ENCODE peak calls at places on chromosomes 6 and 20, in five cellular contexts. R is mesothelial cell of epicardium, H is heart right ventricle, O is breast epithelium, W is WTC11. M is an unnamed sample.
A peak's percentile ranks its signal among the peaks of the same experiment; 100 is the strongest.

GRCh38 chr6:871503-871902 is 178.6 kb upstream of the EXOC2 start:
- DNase-seq in O (no peak), H (no peak), R (no peak), W (no peak), M (no peak)

GRCh38 chr6:166313255-166314070 is 5.3 kb upstream of the PRR18 start:
- DNase-seq in W (peak; percentile 67), R (no peak), O (no peak), H (no peak), M (no peak)

GRCh38 chr6:75096986-75097385 is 108.9 kb downstream of the COL12A1 start:
- DNase-seq in R (no peak), H (no peak), O (no peak), W (no peak), M (no peak)

GRCh38 chr6:151054304-151054703 is 185.5 kb upstream of the AKAP12 start:
- DNase-seq in W (no peak), R (no peak), O (no peak), H (peak; percentile 34), M (peak; percentile 82)

GRCh38 chr6:143232849-143233248 is 172.2 kb downstream of the AIG1 start:
- DNase-seq in H (peak; percentile 27), R (no peak), O (no peak), W (peak; percentile 74), M (no peak)

GRCh38 chr6:101236709-101237108 is 156.8 kb upstream of the GRIK2 start:
- DNase-seq in W (no peak), R (no peak), H (no peak), O (no peak), M (no peak)

GRCh38 chr6:22827760-22828159 is 258.4 kb downstream of the HDGFL1 start:
- DNase-seq in W (no peak), O (no peak), R (no peak), H (no peak), M (no peak)

GRCh38 chr20:3532089-3532615 is 61.3 kb downstream of the ATRN start:
- DNase-seq in H (no peak), R (no peak), W (no peak), O (no peak), M (no peak)

GRCh38 chr6:12336121-12336971 is 46.2 kb downstream of the EDN1 start:
- DNase-seq in R (no peak), W (no peak), O (no peak), H (no peak), M (no peak)

GRCh38 chr6:148203281-148203925 is 139.2 kb upstream of the SASH1 start:
- DNase-seq in O (no peak), R (no peak), W (no peak), H (no peak), M (no peak)

GRCh38 chr6:14876778-14877613 is 368.9 kb upstream of the JARID2 start:
- DNase-seq in H (no peak), R (no peak), W (no peak), O (no peak), M (no peak)

GRCh38 chr20:10131612-10132345 is 86.9 kb upstream of the SNAP25 start:
- DNase-seq in W (peak; percentile 24), H (peak; percentile 71), O (peak; percentile 22), R (peak; percentile 75), M (peak; percentile 64)

GRCh38 chr6:121849477-121849876 is 414.0 kb downstream of the GJA1 start:
- DNase-seq in R (peak; percentile 42), O (peak; percentile 27), H (no peak), W (peak; percentile 85), M (peak; percentile 72)

GRCh38 chr20:49030954-49031619 is 15.0 kb upstream of the CSE1L start:
- DNase-seq in H (no peak), W (no peak), R (no peak), O (no peak), M (no peak)

GRCh38 chr6:160750276-160750689 is 48.2 kb downstream of the PLG start:
- DNase-seq in R (no peak), O (no peak), W (peak; percentile 74), H (no peak), M (no peak)

GRCh38 chr6:139790527-139790926 is 416.1 kb upstream of the CITED2 start:
- DNase-seq in O (no peak), R (no peak), H (no peak), W (no peak), M (no peak)

GRCh38 chr6:34057790-34058189 is 88.1 kb downstream of the GRM4 start:
- DNase-seq in R (no peak), W (no peak), H (no peak), O (no peak), M (no peak)

GRCh38 chr20:33933469-33933909 is 60.2 kb upstream of the RALY start:
- DNase-seq in R (no peak), O (peak; percentile 71), W (peak; percentile 71), H (peak; percentile 34), M (peak; percentile 68)

DNA sequence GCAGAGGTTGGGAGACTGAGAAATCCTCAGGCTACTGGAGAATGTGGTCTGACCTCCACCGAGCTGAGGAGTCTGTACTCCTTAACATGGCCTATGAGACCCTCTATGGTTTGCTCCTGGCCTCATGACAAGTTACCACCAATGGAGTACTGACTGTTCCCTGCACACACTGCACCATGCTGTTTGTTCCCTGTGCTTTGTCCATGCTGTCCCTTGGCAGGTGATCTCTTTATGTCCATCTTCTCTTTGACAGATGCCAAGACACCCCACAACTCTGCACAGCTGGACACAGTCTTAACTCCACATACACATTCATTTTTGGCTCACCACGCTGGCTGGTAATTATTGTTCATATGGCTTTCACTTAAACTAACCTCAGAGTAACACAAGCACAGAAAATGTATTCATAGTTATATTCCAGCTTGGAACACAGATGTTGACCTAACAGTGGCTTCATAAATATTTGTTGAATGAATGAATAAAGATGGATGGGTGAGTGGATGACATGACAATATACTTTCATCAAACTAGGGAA is 258.0 kb downstream of the ATXN1 start:
- DNase-seq in H (no peak), O (no peak), W (no peak), R (no peak), M (no peak)
- TF ChIP-seq CTCF in H (no peak), O (no peak), W (no peak), R (no peak), M (no peak)

GRCh38 chr6:127301199-127301700 is 34.6 kb downstream of the RNF146 start:
- DNase-seq in R (no peak), W (no peak), O (no peak), H (no peak), M (no peak)
- TF ChIP-seq CTCF in R (no peak), W (no peak), O (no peak), H (no peak), M (no peak)

DNA sequence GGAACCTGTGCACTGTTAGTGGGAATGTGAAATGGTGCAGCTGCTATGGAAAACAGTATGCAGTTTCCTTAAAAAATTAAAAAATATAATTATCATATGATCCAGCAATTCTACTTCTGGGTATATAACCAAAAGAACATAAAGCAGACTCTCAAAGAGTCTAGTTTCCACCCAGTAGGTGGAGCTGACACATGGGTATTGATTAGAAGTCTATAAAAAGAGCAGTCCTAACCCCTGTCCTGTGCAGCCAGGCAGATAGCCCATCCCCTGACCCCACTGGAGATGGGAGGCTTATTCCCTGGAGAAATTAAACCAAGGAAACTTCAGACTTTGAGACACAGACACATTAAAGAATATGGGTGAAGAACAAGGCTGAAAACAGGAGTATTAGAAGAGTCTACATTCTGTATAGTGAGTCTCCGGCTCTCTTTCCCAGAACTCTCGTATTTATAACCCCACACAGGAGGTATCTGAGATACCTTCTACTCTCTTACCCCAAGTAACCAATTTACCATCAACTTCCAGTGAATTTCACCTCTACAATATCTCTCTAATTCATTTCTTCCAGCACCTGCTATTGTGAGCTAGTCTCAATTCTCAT is 92.3 kb downstream of the SEL1L2 start:
- DNase-seq in R (no peak), W (no peak), O (no peak), H (no peak), M (no peak)
- TF ChIP-seq CTCF in R (no peak), W (no peak), O (no peak), H (peak; percentile 17), M (no peak)

DNA sequence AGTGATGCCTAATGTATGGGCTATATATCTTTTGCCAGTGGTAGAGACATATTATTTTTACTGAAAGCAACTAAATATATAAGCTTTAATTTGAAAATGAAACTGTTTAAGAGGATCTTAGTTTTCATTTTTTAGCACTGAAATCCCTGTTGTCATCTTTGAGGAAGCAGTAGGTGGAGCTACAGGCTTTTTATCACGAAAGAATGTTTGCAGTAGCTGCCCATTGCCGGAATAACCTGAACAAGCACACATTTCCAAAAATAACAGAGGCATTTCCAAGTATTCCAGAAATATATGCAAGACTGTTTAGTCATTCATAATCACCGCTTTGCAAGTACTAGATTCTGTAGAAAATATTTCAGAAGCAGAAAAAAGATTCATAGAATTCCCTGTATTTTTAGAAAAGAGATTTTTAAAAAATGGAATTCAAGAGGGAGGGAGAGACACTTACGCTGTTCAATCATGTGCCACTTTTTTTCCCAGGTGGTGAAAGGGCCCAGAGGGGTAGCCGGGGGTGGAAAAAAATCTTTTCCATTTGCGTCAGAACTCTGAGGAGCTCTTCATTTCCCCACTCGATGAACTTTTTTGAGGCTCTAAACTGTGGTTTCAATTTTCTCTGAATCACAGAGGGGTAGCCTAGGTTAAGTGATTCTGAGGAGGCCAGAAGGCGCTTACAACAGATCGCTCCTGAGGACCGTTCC is 142.5 kb upstream of the FERMT1 start:
- DNase-seq in W (no peak), R (no peak), H (no peak), O (no peak), M (no peak)
- TF ChIP-seq CTCF in W (no peak), R (no peak), H (peak; percentile 69), O (no peak), M (peak; percentile 34)

DNA sequence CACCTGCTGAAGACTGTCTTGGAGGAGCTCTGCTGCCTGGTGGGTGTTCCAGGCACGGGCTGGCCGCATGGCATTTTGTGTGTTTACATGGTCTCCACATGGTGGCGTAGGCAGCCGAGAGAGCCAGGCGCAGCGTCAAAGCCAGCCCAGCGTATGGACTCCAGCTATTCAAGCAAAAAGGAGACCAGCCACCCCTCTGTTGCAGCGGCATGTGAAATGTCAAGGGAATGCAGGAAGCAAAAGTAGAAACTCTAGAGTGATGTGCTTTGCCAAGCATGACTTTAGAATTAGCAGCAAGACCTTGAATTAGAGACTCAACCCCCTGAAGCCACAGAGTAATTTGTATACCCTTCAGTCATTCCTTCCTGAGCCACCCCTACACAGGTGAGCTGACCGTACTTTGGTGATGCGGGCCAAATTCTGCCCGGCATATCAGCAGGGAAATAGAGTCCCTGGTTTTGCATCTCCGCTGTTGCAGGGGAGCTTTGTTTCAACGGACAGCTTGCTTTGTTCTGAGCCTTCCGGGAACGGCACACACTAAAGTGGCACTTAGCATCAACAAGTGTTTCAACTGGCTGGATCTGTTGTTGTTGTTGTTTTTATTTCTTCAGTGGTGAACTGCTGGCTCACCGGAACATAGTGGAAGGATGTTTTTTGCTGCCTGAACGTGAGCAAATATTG is 48.5 kb downstream of the FNDC1 start:
- DNase-seq in O (no peak), H (no peak), R (no peak), W (peak; percentile 80), M (no peak)
- TF ChIP-seq CTCF in O (no peak), H (peak; percentile 39), R (no peak), W (peak; percentile 14), M (no peak)